ENCODE peak calls at places on chromosomes 16 and 17, in six cellular contexts. F is H1, Z is K562, L is GM12892, I is HepG2, S is SK-N-SH. H is an unnamed sample.

GRCh38 chr16:6682142-6682811 is 650.4 kb upstream of the RBFOX1 start:
- DNase-seq in S (peak), Z (peak), I (peak), L (peak), F (peak), H (peak)

GRCh38 chr17:42287305-42288077 is 807 bp upstream of the STAT5A start:
- DNase-seq in I (no peak), S (peak), L (no peak), Z (no peak), F (no peak), H (no peak)

GRCh38 chr17:31724619-31725018 is 134.4 kb downstream of the COPRS start:
- DNase-seq in S (no peak), L (no peak), I (no peak), F (peak), Z (no peak), H (no peak)

GRCh38 chr17:75344664-75345063 is 55.4 kb upstream of the SLC25A19 start:
- DNase-seq in S (no peak), F (no peak), I (no peak), L (no peak), Z (peak), H (no peak)

GRCh38 chr16:8963010-8963824 is 489 bp downstream of the USP7 start:
- DNase-seq in Z (no peak), L (no peak), S (peak), I (no peak), F (peak), H (no peak)

GRCh38 chr17:32206816-32207215 is 58.8 kb upstream of the RHBDL3 start:
- DNase-seq in I (no peak), F (no peak), Z (no peak), S (no peak), L (no peak), H (no peak)

GRCh38 chr17:64309710-64310109 is 46.6 kb upstream of the TEX2 start:
- DNase-seq in I (no peak), L (no peak), S (no peak), Z (no peak), F (no peak), H (no peak)

GRCh38 chr16:69863882-69864281 is 87.3 kb upstream of the CLEC18A start:
- DNase-seq in S (no peak), F (no peak), Z (no peak), L (no peak), I (no peak), H (no peak)

GRCh38 chr17:15914400-15915165 is 30.3 kb upstream of the ADORA2B start:
- DNase-seq in Z (no peak), F (no peak), I (no peak), S (no peak), L (no peak), H (no peak)

GRCh38 chr17:60524463-60525346 is 1.3 kb downstream of the APPBP2 start:
- DNase-seq in I (no peak), S (peak), Z (no peak), L (no peak), F (peak), H (no peak)

GRCh38 chr16:11155284-11155806 is 100.7 kb downstream of the SOCS1 start:
- DNase-seq in I (no peak), L (no peak), S (no peak), Z (peak), F (no peak), H (no peak)

GRCh38 chr16:56589141-56590039 is at the start of gene MT3:
- DNase-seq in L (no peak), Z (no peak), I (no peak), S (peak), F (peak), H (no peak)

GRCh38 chr17:72407336-72408121 is 286.7 kb downstream of the SOX9 start:
- DNase-seq in L (no peak), F (no peak), I (no peak), Z (no peak), S (peak), H (no peak)

GRCh38 chr16:79595916-79596450 is 4.6 kb downstream of the MAF start:
- DNase-seq in Z (no peak), I (no peak), F (peak), S (no peak), L (no peak), H (no peak)

GRCh38 chr16:85471469-85472431 is 141.4 kb upstream of the GSE1 start:
- DNase-seq in Z (no peak), I (no peak), F (no peak), L (no peak), S (no peak), H (no peak)

GRCh38 chr17:48641541-48642058 is 15.4 kb upstream of the HOXB9 start:
- DNase-seq in Z (no peak), S (no peak), F (peak), L (no peak), I (no peak), H (no peak)

GRCh38 chr16:85210423-85211169 is 98.3 kb upstream of the CIBAR2 start:
- DNase-seq in S (no peak), Z (no peak), F (no peak), L (no peak), I (no peak), H (no peak)

GRCh38 chr16:28087675-28088285 is 24.3 kb upstream of the GSG1L start:
- DNase-seq in S (no peak), L (no peak), I (peak), Z (no peak), F (no peak), H (no peak)

GRCh38 chr17:40178021-40178601 is 841 bp downstream of the RAPGEFL1 start:
- DNase-seq in F (peak), I (no peak), Z (peak), L (no peak), S (no peak), H (no peak)

GRCh38 chr17:68355093-68355492 is 63.8 kb downstream of the ARSG start:
- DNase-seq in F (no peak), Z (no peak), L (no peak), S (no peak), I (no peak), H (no peak)

GRCh38 chr16:82177555-82177954 is 7.5 kb upstream of the MPHOSPH6 start:
- DNase-seq in I (no peak), F (no peak), L (no peak), Z (no peak), S (no peak), H (no peak)
- TF ChIP-seq TAF1 in I (no peak), F (no peak), L (no peak), Z (no peak), S (no peak), H (no peak)

GRCh38 chr17:10224592-10225195 is 26.3 kb upstream of the GAS7 start:
- DNase-seq in S (no peak), Z (no peak), L (no peak), F (no peak), I (no peak), H (no peak)
- TF ChIP-seq TAF1 in S (no peak), Z (no peak), L (no peak), F (no peak), I (no peak), H (no peak)

DNA sequence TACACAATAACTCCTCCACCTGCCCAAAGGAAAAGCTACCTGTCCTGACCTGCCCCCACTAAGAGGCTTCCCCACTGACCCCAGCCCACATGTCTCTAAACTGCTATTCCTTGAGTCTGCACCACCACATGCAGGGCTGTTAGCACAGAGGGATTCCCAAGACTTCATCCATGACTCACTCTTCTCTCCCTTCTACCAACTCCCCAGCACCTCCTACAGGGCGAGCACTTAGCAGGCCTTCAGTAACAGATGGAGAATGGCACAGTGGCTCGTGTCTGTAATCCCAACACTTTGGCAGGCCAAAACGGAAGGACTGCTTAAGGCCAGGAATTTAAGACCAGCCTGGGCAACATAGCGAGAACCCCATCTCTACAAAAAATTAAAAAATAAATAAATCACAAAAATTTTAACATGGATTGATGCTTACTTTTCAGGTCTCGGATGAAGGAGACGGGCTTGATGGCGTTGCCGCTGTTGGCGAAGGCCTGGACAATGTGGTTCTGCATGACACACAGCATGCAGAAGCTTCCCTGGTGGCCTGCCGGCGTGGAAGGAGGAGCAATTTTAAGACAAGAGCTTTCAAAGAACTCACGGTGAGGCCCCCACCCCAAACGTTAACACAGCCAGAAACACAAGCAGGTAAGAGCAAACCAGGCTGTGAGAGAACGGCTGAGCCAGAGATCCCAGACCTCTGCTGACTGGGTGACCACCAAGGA is 12.0 kb downstream of the USP36 start:
- DNase-seq in S (peak), Z (peak), L (no peak), I (no peak), F (no peak), H (no peak)
- TF ChIP-seq TAF1 in S (no peak), Z (no peak), L (no peak), I (no peak), F (no peak), H (no peak)

GRCh38 chr17:49843774-49844350 is 4.0 kb downstream of the TAC4 start:
- DNase-seq in F (peak), I (no peak), S (no peak), L (no peak), Z (peak), H (no peak)
- TF ChIP-seq TAF1 in F (no peak), I (no peak), S (no peak), L (no peak), Z (no peak), H (no peak)

DNA sequence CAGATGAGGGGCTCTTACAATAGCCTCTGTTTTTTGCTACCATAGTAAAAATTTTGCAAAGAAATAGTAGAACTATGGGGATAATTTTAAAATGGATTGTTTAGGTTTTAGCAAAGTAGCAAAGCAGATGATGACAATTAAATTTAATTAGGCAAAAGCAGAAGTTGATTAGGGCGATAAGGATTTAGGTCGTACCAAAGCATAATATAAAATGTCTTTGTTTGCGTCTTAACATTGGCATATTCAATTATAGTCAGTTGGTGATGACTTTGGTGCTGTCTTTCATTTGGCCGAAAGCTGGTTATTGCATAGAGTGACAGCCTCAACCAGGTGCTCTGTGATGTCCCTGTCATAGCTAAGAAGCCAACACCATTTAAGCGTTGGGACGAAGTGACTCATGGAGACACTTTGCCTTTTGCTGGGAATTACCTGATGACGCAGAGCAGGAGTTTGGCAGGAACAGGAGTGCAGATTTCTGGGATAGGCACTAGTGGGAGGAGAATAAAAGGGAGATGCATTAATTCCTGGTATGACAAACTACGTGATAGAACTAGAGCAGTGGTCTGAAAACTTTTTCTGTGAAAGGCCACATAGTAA is 38.3 kb downstream of the MAP2K6 start:
- DNase-seq in Z (no peak), L (no peak), S (no peak), I (no peak), F (no peak), H (no peak)
- TF ChIP-seq TAF1 in Z (no peak), L (no peak), S (no peak), I (no peak), F (no peak), H (no peak)

GRCh38 chr17:4327638-4328037 is 38.8 kb downstream of the UBE2G1 start:
- DNase-seq in F (no peak), I (no peak), Z (peak), L (no peak), S (no peak), H (no peak)
- TF ChIP-seq TAF1 in F (no peak), I (no peak), Z (no peak), L (no peak), S (no peak), H (no peak)

H was measured in GM12891.